ENCODE peak calls at places on chromosomes 16 and 17, in eight cellular contexts. X, R, B, U, C, Z, V and N are unnamed samples.

GRCh38 chr16:56615353-56615752 is 7.0 kb downstream of the MT2A start:
- DNase-seq in X (no peak), R (no peak), B (no peak), U (no peak), C (no peak), Z (no peak), V (no peak), N (no peak)

GRCh38 chr16:74724820-74725549 is 24.3 kb upstream of the MLKL start:
- DNase-seq in X (no peak), R (no peak), B (no peak), U (peak), C (no peak), Z (no peak), V (no peak), N (no peak)

GRCh38 chr17:14294876-14295275 is 6.0 kb upstream of the HS3ST3B1 start:
- DNase-seq in X (no peak), R (no peak), B (no peak), U (no peak), C (no peak), Z (peak), V (no peak), N (no peak)

GRCh38 chr17:53844476-53845107 is 21.9 kb downstream of the KIF2B start:
- DNase-seq in X (no peak), R (no peak), B (no peak), U (no peak), C (no peak), Z (no peak), V (no peak), N (no peak)

GRCh38 chr16:84598391-84598750 is 19.5 kb downstream of the COTL1 start:
- DNase-seq in X (peak), R (no peak), B (peak), U (no peak), C (no peak), Z (no peak), V (no peak), N (no peak)

GRCh38 chr16:56101480-56101879 is 89.8 kb upstream of the GNAO1 start:
- DNase-seq in X (no peak), R (no peak), B (no peak), U (no peak), C (no peak), Z (peak), V (no peak), N (no peak)

GRCh38 chr17:46059457-46059856 is 60.4 kb downstream of the STH start:
- DNase-seq in X (no peak), R (no peak), B (no peak), U (no peak), C (no peak), Z (no peak), V (no peak), N (no peak)

GRCh38 chr16:69921125-69921524 is 30.0 kb upstream of the CLEC18A start:
- DNase-seq in X (no peak), R (no peak), B (no peak), U (no peak), C (no peak), Z (no peak), V (no peak), N (no peak)

GRCh38 chr16:66824006-66824405 is 6.8 kb downstream of the NAE1 start:
- DNase-seq in X (no peak), R (no peak), B (no peak), U (no peak), C (no peak), Z (no peak), V (no peak), N (no peak)

GRCh38 chr16:75928295-75928694 is 202.0 kb upstream of the CPHXL start:
- DNase-seq in X (no peak), R (no peak), B (no peak), U (no peak), C (no peak), Z (no peak), V (no peak), N (no peak)

GRCh38 chr17:40938981-40939380 is 1.5 kb upstream of the KRT23 start:
- DNase-seq in X (no peak), R (no peak), B (no peak), U (no peak), C (no peak), Z (no peak), V (no peak), N (no peak)

GRCh38 chr17:39462644-39463375 is 1.5 kb downstream of the CDK12 start:
- DNase-seq in X (no peak), R (no peak), B (peak), U (no peak), C (no peak), Z (peak), V (peak), N (no peak)

GRCh38 chr17:58320570-58321323 is 7.8 kb downstream of the TSPOAP1 start:
- DNase-seq in X (no peak), R (no peak), B (no peak), U (no peak), C (no peak), Z (no peak), V (peak), N (no peak)

GRCh38 chr16:31179153-31179746 is 689 bp upstream of the FUS start:
- DNase-seq in X (no peak), R (no peak), B (no peak), U (no peak), C (no peak), Z (no peak), V (no peak), N (no peak)

GRCh38 chr17:82613283-82614094 is 34.8 kb downstream of the WDR45B start:
- DNase-seq in X (no peak), R (no peak), B (no peak), U (no peak), C (peak), Z (peak), V (peak), N (no peak)

GRCh38 chr16:66590322-66590721 is 11.1 kb downstream of the CMTM2 start:
- DNase-seq in X (no peak), R (peak), B (no peak), U (no peak), C (no peak), Z (no peak), V (no peak), N (no peak)

GRCh38 chr17:4582101-4582501 is 2.2 kb upstream of the SMTNL2 start:
- DNase-seq in X (no peak), R (no peak), B (no peak), U (no peak), C (no peak), Z (no peak), V (no peak), N (no peak)

GRCh38 chr17:59427425-59427921 is 96.0 kb downstream of the YPEL2 start:
- DNase-seq in X (peak), R (no peak), B (peak), U (no peak), C (peak), Z (peak), V (peak), N (no peak)

GRCh38 chr16:27959914-27960313 is 103.6 kb downstream of the GSG1L start:
- DNase-seq in X (no peak), R (no peak), B (no peak), U (no peak), C (no peak), Z (no peak), V (no peak), N (no peak)

GRCh38 chr17:61720016-61720795 is 129.2 kb upstream of the NACA2 start:
- DNase-seq in X (no peak), R (no peak), B (no peak), U (peak), C (no peak), Z (no peak), V (no peak), N (no peak)

GRCh38 chr17:82226170-82226808 is 2.6 kb upstream of the SLC16A3 start:
- DNase-seq in X (peak), R (no peak), B (no peak), U (no peak), C (no peak), Z (no peak), V (no peak), N (no peak)

GRCh38 chr16:57893559-57894389 is 77.2 kb downstream of the CNGB1 start:
- DNase-seq in X (no peak), R (no peak), B (peak), U (peak), C (no peak), Z (no peak), V (no peak), N (no peak)

GRCh38 chr16:53147500-53148065 is 92.8 kb downstream of the CHD9 start:
- DNase-seq in X (no peak), R (no peak), B (peak), U (no peak), C (no peak), Z (no peak), V (no peak), N (no peak)

GRCh38 chr17:4497101-4497824 is 1.4 kb upstream of the SPNS2 start:
- DNase-seq in X (no peak), R (no peak), B (no peak), U (no peak), C (no peak), Z (no peak), V (no peak), N (no peak)